ENCODE peak calls at places on chromosomes 12 and 14, in five cellular contexts. L is upper lobe of right lung; K is tibial artery; B is uterus; Y is CD4-positive, CD25-positive, alpha-beta regulatory T cell. A is an unnamed sample. For H3K4me1 and H3K36me3, the result is how much of the 10 kb centered on the place peaks cover.

GRCh38 chr12:89775336-89776005 is 66.8 kb upstream of the ATP2B1 start:
- DNase-seq in L (no peak), K (no peak), B (no peak), Y (no peak), A (no peak)

GRCh38 chr14:70999117-70999516 is 91.9 kb downstream of the PCNX1 start:
- DNase-seq in L (no peak), K (no peak), B (no peak), Y (no peak), A (no peak)

GRCh38 chr14:72665259-72665658 is 228.6 kb downstream of the DPF3 start:
- DNase-seq in L (no peak), K (no peak), B (no peak), Y (no peak), A (no peak)

GRCh38 chr14:101119830-101120571 is 216.5 kb upstream of the RTL1 start:
- DNase-seq in L (no peak), K (peak), B (peak), Y (no peak), A (peak)

GRCh38 chr14:104096318-104096717 is 10.8 kb downstream of the ASPG start:
- DNase-seq in L (peak), K (no peak), B (no peak), Y (no peak), A (no peak)

GRCh38 chr12:57092529-57092862 is 3.6 kb downstream of the NAB2 start:
- DNase-seq in L (no peak), K (no peak), B (no peak), Y (no peak), A (no peak)

GRCh38 chr12:14955876-14956811 is 5.3 kb downstream of the ARHGDIB start:
- DNase-seq in L (no peak), K (no peak), B (no peak), Y (no peak), A (no peak)

GRCh38 chr12:19151298-19151697 is 21.8 kb downstream of the PLEKHA5 start:
- DNase-seq in L (no peak), K (no peak), B (no peak), Y (no peak), A (no peak)

GRCh38 chr14:63777024-63777423 is 49.2 kb upstream of the SGPP1 start:
- DNase-seq in L (no peak), K (no peak), B (no peak), Y (no peak), A (no peak)

GRCh38 chr12:57734586-57734985 is 4.0 kb downstream of the AGAP2 start:
- DNase-seq in L (no peak), K (no peak), B (no peak), Y (no peak), A (no peak)

GRCh38 chr12:112303004-112303403 is 79.2 kb downstream of the HECTD4 start:
- DNase-seq in L (no peak), K (no peak), B (no peak), Y (peak), A (no peak)

GRCh38 chr12:55727643-55728184 is 1.1 kb downstream of the CD63 start:
- DNase-seq in L (peak), K (peak), B (peak), Y (no peak), A (peak)

GRCh38 chr12:51908876-51909592 is 1.7 kb downstream of the ACVRL1 start:
- DNase-seq in L (no peak), K (peak), B (no peak), Y (no peak), A (no peak)
- H3K4me1 ChIP-seq in L (half or more), K (under half), B (under half), Y (under half), A (under half)

GRCh38 chr12:122506393-122506938 is 5.7 kb upstream of the ZCCHC8 start:
- DNase-seq in L (no peak), K (no peak), B (no peak), Y (no peak), A (no peak)
- H3K36me3 ChIP-seq in L (half or more), K (half or more), B (under half), Y (half or more), A (under half)

GRCh38 chr14:77311217-77311616 is 9.5 kb downstream of the POMT2 start:
- DNase-seq in L (no peak), K (no peak), B (no peak), Y (no peak), A (no peak)

GRCh38 chr14:77314539-77314938 is 6.1 kb downstream of the POMT2 start:
- DNase-seq in L (no peak), K (no peak), B (no peak), Y (no peak), A (no peak)

GRCh38 chr14:77315115-77315944 is 5.4 kb downstream of the POMT2 start:
- DNase-seq in L (no peak), K (no peak), B (no peak), Y (no peak), A (no peak)

GRCh38 chr14:77313374-77313773 is 7.3 kb downstream of the POMT2 start:
- DNase-seq in L (no peak), K (no peak), B (no peak), Y (no peak), A (no peak)

GRCh38 chr14:77314043-77314442 is 6.6 kb downstream of the POMT2 start:
- DNase-seq in L (no peak), K (no peak), B (no peak), Y (no peak), A (no peak)
- H3K4me1 ChIP-seq in L (under half), K (under half), B (under half), Y (under half), A (under half)

DNA sequence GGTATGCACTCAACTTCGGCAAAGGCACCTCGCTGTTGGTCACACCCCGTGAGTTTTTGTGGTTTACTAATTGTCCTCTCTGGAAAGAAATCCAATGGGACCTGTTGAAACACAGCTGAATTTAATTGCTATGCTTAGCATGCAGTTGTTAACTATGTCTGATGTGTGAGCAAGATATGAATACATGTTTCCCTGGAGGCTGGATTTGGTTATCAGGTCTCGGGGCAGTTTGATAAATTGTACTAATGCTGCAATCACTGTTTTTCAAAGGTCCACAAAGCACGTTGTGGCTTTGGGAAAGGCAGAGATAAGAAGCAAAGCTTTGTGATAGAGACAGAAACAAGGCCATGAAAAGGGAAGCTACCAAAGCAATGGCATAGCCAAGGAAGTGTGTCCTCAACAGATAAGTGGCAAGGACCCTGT is 91.3 kb downstream of the DAD1 start:
- DNase-seq in L (no peak), K (no peak), B (no peak), Y (no peak), A (no peak)
- H3K36me3 ChIP-seq in L (under half), K (under half), B (under half), Y (under half), A (under half)

GRCh38 chr14:22482782-22483553 is 106.1 kb downstream of the DAD1 start:
- DNase-seq in L (no peak), K (no peak), B (no peak), Y (no peak), A (no peak)
- H3K4me1 ChIP-seq in L (under half), K (under half), B (under half), Y (under half), A (under half)

DNA sequence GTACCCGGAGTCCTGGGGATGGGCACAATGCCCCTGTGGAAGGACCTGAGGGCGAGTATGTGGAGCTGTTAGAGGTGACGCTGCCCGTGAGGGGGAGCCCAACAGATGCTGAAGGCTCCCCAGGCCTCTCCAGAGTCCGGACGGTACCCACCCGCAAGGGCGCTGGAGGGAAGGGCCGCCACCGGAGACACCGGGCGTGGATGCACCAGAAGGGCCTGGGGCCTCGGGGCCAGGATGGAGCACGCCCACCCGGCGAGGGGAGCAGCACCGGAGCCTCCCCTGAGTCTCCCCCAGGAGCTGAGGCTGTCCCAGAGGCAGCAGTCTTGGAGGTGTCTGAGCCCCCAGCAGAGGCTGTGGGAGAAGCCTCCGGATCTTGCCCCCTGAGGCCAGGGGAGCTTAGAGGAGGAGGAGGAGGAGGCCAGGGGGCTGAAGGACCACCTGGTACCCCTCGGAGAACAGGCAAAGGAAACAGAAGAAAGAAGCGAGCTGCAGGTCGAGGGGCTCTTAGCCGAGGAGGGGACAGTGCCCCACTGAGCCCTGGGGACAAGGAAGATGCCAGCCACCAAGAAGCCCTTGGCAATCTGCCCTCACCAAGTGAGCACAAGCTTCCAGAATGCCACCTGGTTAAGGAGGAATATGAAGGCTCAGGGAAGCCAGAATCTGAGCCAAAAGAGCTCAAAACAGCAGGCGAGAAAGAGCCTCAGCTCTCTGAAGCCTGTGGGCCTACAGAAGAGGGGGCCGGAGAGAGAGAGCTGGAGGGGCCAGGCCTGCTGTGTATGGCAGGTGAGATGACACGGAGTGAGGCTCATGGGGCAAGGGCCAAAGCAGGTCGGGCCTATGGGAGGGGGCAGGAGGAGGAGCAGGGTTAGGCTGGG is 4.5 kb downstream of the ARHGEF40 start:
- DNase-seq in L (no peak), K (no peak), B (no peak), Y (no peak), A (peak)
- H3K36me3 ChIP-seq in L (under half), K (half or more), B (under half), Y (under half), A (under half)

GRCh38 chr14:68774771-68775613 is 17.9 kb downstream of the ZFP36L1 start:
- DNase-seq in L (peak), K (no peak), B (peak), Y (no peak), A (peak)
- H3K4me1 ChIP-seq in L (under half), K (under half), B (under half), Y (half or more), A (under half)

DNA sequence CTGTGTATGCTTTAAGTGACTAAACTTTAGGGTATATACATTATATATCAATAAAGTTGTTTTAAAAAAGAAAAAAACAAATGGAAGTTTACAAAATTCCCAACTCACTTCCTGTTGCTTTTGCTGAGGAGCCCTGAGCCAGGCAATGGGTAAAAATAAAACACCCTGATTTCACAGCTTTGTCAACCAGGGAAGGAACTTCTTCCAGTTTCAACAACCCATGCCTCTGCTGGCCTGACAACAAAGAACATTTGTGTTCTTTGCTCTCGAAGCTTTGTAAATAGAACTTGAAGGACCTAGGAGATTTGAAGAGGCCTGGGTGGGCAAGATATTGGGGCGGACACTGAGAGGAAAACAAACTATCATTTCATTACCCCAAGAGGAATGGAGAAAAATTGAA is 141.2 kb upstream of the NOS1 start:
- DNase-seq in L (no peak), K (no peak), B (no peak), Y (no peak), A (no peak)
- H3K36me3 ChIP-seq in L (under half), K (under half), B (under half), Y (under half), A (under half)

A was measured in right lobe of liver.